ENCODE peak calls at places on chromosomes 12 and 14, in seven cellular contexts. V is GM13977, L is mesothelial cell of epicardium, C is endodermal cell, F is GM12865, K is GM20000, J is progenitor cell of endocrine pancreas. S is an unnamed sample.
A peak's percentile ranks its signal among the peaks of the same experiment; 100 is the strongest.

GRCh38 chr12:94282675-94283074 is 134.3 kb downstream of the PLXNC1 start:
- DNase-seq in K (no peak), V (no peak), F (peak; percentile 35), L (no peak), J (no peak), C (peak; percentile 44), S (no peak)

GRCh38 chr12:27013606-27014084 is 539 bp downstream of the TM7SF3 start:
- DNase-seq in V (peak; percentile 12), F (no peak), J (no peak), C (no peak), L (no peak), K (no peak), S (no peak)

GRCh38 chr14:87334997-87335675 is 657.8 kb downstream of the GALC start:
- DNase-seq in F (no peak), J (no peak), L (no peak), K (no peak), V (no peak), C (no peak), S (no peak)

GRCh38 chr14:37864861-37865718 is 269.7 kb downstream of the TTC6 start:
- DNase-seq in C (no peak), L (no peak), F (no peak), K (no peak), V (no peak), J (no peak), S (no peak)

GRCh38 chr12:101298426-101298825 is 18.5 kb downstream of the UTP20 start:
- DNase-seq in V (no peak), L (no peak), F (no peak), K (no peak), C (no peak), J (no peak), S (no peak)

GRCh38 chr12:108854055-108854452 is 3.3 kb downstream of the SSH1 start:
- DNase-seq in V (no peak), J (no peak), F (peak; percentile 47), L (no peak), C (no peak), K (no peak), S (no peak)

GRCh38 chr12:57816855-57817151 is 1.7 kb downstream of the AVIL start:
- DNase-seq in F (no peak), J (no peak), L (no peak), C (no peak), K (no peak), V (no peak), S (no peak)

GRCh38 chr12:563250-563781 is 99.9 kb downstream of the NINJ2 start:
- DNase-seq in C (no peak), V (no peak), J (no peak), K (no peak), L (no peak), F (no peak), S (no peak)

GRCh38 chr12:26406391-26406790 is 211.0 kb downstream of the SSPN start:
- DNase-seq in C (no peak), L (no peak), J (no peak), V (no peak), F (no peak), K (no peak), S (no peak)

GRCh38 chr12:117441751-117442150 is 80.3 kb upstream of the NOS1 start:
- DNase-seq in C (peak; percentile 71), F (no peak), J (no peak), K (no peak), L (no peak), V (no peak), S (peak; percentile 19)

GRCh38 chr12:108856170-108856427 is 1.3 kb downstream of the SSH1 start:
- DNase-seq in C (peak; percentile 73), F (no peak), J (no peak), V (no peak), K (no peak), L (no peak), S (no peak)

GRCh38 chr12:89319111-89319510 is 33.2 kb downstream of the DUSP6 start:
- DNase-seq in V (no peak), J (no peak), K (no peak), C (no peak), L (no peak), F (no peak), S (peak; percentile 37)

GRCh38 chr12:76706099-76706498 is 57.8 kb upstream of the ZDHHC17 start:
- DNase-seq in K (no peak), F (peak; percentile 30), V (no peak), J (no peak), C (no peak), L (no peak), S (no peak)

GRCh38 chr14:66974397-66975025 is 214.7 kb upstream of the GARIN2 start:
- DNase-seq in F (no peak), L (no peak), K (no peak), C (no peak), J (no peak), V (no peak), S (no peak)

GRCh38 chr12:3770891-3771290 is 18.0 kb upstream of the CRACR2A start:
- DNase-seq in K (no peak), V (no peak), F (no peak), J (no peak), C (no peak), L (no peak), S (no peak)

GRCh38 chr12:65113621-65114035 is 7.5 kb downstream of the WIF1 start:
- DNase-seq in L (no peak), J (no peak), F (no peak), C (no peak), V (no peak), K (no peak), S (no peak)

GRCh38 chr12:87995581-87996178 is 33.5 kb downstream of the C12orf50 start:
- DNase-seq in V (peak; percentile 27), L (peak; percentile 28), J (peak; percentile 19), F (peak; percentile 64), K (peak; percentile 40), C (peak; percentile 89), S (no peak)

GRCh38 chr14:30209136-30209535 is 281.5 kb upstream of the PRKD1 start:
- DNase-seq in C (no peak), F (no peak), K (no peak), V (no peak), L (no peak), J (no peak), S (no peak)

GRCh38 chr12:21884942-21885341 is 56.3 kb downstream of the ABCC9 start:
- DNase-seq in F (no peak), J (no peak), L (no peak), V (no peak), K (no peak), C (no peak), S (no peak)

GRCh38 chr14:61484826-61485584 is 163.6 kb downstream of the PRKCH start:
- DNase-seq in L (no peak), K (no peak), J (no peak), V (no peak), F (no peak), C (no peak), S (no peak)

GRCh38 chr14:105149146-105149781 is 19.3 kb downstream of the JAG2 start:
- DNase-seq in C (no peak), V (no peak), F (no peak), J (no peak), K (no peak), L (no peak), S (no peak)

GRCh38 chr14:32399920-32400319 is 70.8 kb downstream of the AKAP6 start:
- DNase-seq in F (peak; percentile 35), C (no peak), V (no peak), J (no peak), K (no peak), L (no peak), S (no peak)

GRCh38 chr12:14773685-14774073 is 29.6 kb downstream of the WBP11 start:
- DNase-seq in L (no peak), K (no peak), C (no peak), F (no peak), V (no peak), J (peak; percentile 38), S (no peak)

GRCh38 chr14:71309756-71310155 is 402.5 kb downstream of the PCNX1 start:
- DNase-seq in F (no peak), V (no peak), J (no peak), C (no peak), L (no peak), K (no peak), S (no peak)
- TF ChIP-seq CTCF in F (no peak), V (no peak), J (peak; percentile 51), C (peak; percentile 73), L (no peak), K (no peak), S (no peak)

DNA sequence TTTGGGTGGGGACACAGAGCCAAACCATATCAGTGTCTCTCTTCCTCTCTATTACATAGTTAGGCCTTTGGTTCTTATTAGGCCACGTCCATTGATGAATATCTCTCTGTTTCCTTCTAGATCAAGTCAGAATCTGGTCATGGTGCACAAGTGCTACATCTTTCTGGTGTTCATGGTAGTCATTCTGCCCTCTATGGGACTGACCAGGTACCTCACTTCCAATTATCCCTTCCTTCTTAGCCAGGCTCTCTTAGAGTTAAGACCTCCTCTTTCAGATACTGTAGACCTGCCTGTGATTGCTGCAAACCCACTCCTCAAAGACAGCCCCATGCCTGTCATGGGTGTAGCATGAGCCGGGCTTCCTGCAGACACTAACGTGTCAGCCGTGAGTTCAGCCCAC is 25.2 kb downstream of the NGB start:
- DNase-seq in L (no peak), F (no peak), J (no peak), C (no peak), V (no peak), K (no peak), S (no peak)
- TF ChIP-seq CTCF in L (no peak), F (peak; percentile 11), J (no peak), C (peak; percentile 66), V (no peak), K (no peak), S (no peak)

GRCh38 chr12:38137287-38137686 is 179.3 kb upstream of the ALG10B start:
- DNase-seq in L (no peak), V (no peak), J (no peak), F (no peak), K (no peak), C (no peak), S (no peak)

GRCh38 chr12:38139456-38139855 is 177.1 kb upstream of the ALG10B start:
- DNase-seq in K (no peak), C (no peak), L (no peak), J (no peak), F (no peak), V (no peak), S (no peak)

GRCh38 chr12:38137716-38138115 is 178.9 kb upstream of the ALG10B start:
- DNase-seq in V (no peak), F (no peak), J (no peak), C (no peak), K (no peak), L (no peak), S (no peak)

GRCh38 chr12:38141239-38141638 is 175.3 kb upstream of the ALG10B start:
- DNase-seq in F (no peak), K (no peak), L (no peak), J (no peak), C (no peak), V (no peak), S (no peak)

GRCh38 chr12:38138225-38139221 is 178.1 kb upstream of the ALG10B start:
- DNase-seq in K (peak; percentile 63), C (peak; percentile 91), F (peak; percentile 74), J (no peak), V (peak; percentile 73), L (no peak), S (peak; percentile 75)
- TF ChIP-seq CTCF in K (peak; percentile 83), C (peak; percentile 95), F (peak; percentile 82), J (peak; percentile 66), V (peak; percentile 88), L (peak; percentile 94), S (peak; percentile 96)

DNA sequence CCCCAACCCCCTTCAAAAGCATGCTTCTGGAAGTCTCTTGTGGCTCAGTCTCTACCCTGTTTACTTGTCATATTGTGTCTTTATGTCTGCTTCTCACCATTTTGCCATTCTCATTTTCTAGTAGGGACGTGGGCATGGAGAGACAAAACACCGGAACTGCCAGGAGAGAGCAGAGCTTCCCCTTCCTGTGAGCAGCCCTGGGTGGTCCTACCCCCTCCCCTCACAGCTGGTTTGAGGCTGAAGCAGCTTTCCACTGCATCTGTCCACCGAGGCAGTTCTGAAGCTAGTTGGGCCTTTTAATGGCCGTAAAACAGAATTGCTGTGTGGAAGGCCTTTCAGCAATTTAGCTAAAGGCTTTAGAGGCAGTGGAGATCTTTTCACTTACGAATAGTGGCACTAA is 77.0 kb downstream of the PELI2 start:
- DNase-seq in J (no peak), L (no peak), C (no peak), F (no peak), K (no peak), V (no peak), S (no peak)
- TF ChIP-seq CTCF in J (no peak), L (no peak), C (no peak), F (no peak), K (no peak), V (no peak), S (no peak)